ENCODE peak calls at places on chromosome 3, in four cellular contexts. One of them, this sample, is unnamed.
A peak's percentile ranks its signal among the peaks of the same experiment; 100 is the strongest.

GRCh38 chr3:129013491-129013891 is 12.4 kb downstream of the EFCC1 start:
- DNase-seq in mesenchymal stem cell: no peak
- DNase-seq in hepatic stellate cell: peak; percentile 47
- DNase-seq in astrocyte of the spinal cord: no peak
- DNase-seq in this sample: peak; percentile 13

GRCh38 chr3:123344175-123344908 is 104.5 kb downstream of the ADCY5 start:
- DNase-seq in mesenchymal stem cell: peak; percentile 64
- DNase-seq in hepatic stellate cell: peak; percentile 82
- DNase-seq in astrocyte of the spinal cord: peak; percentile 86
- DNase-seq in this sample: peak; percentile 62

GRCh38 chr3:79517766-79518413 is 249.9 kb downstream of the ROBO1 start:
- DNase-seq in mesenchymal stem cell: peak; percentile 30
- DNase-seq in hepatic stellate cell: no peak
- DNase-seq in astrocyte of the spinal cord: peak; percentile 48
- DNase-seq in this sample: peak; percentile 2

GRCh38 chr3:195083659-195084058 is 187.3 kb downstream of the XXYLT1 start:
- DNase-seq in mesenchymal stem cell: no peak
- DNase-seq in hepatic stellate cell: no peak
- DNase-seq in astrocyte of the spinal cord: no peak
- DNase-seq in this sample: no peak

GRCh38 chr3:127853681-127854080 is 31.4 kb upstream of the MGLL start:
- DNase-seq in mesenchymal stem cell: no peak
- DNase-seq in hepatic stellate cell: no peak
- DNase-seq in astrocyte of the spinal cord: no peak
- DNase-seq in this sample: no peak

GRCh38 chr3:39806820-39807219 is 2.6 kb upstream of the MYRIP start:
- DNase-seq in mesenchymal stem cell: no peak
- DNase-seq in hepatic stellate cell: no peak
- DNase-seq in astrocyte of the spinal cord: no peak
- DNase-seq in this sample: no peak

GRCh38 chr3:144556392-144556791 is 584.8 kb downstream of the DIPK2A start:
- DNase-seq in mesenchymal stem cell: peak; percentile 27
- DNase-seq in hepatic stellate cell: no peak
- DNase-seq in astrocyte of the spinal cord: peak; percentile 37
- DNase-seq in this sample: peak; percentile 53

GRCh38 chr3:42733501-42734262 is 31.1 kb upstream of the HHATL start:
- DNase-seq in mesenchymal stem cell: no peak
- DNase-seq in hepatic stellate cell: no peak
- DNase-seq in astrocyte of the spinal cord: no peak
- DNase-seq in this sample: no peak

GRCh38 chr3:126130081-126130855 is 46.3 kb upstream of the SLC41A3 start:
- DNase-seq in mesenchymal stem cell: no peak
- DNase-seq in hepatic stellate cell: no peak
- DNase-seq in astrocyte of the spinal cord: no peak
- DNase-seq in this sample: no peak

GRCh38 chr3:36992806-36993325 is at the start of gene EPM2AIP1:
- DNase-seq in mesenchymal stem cell: peak; percentile 100
- DNase-seq in hepatic stellate cell: peak; percentile 99
- DNase-seq in astrocyte of the spinal cord: no peak
- DNase-seq in this sample: no peak

GRCh38 chr3:157195965-157196364 is 36.0 kb upstream of the CCNL1 start:
- DNase-seq in mesenchymal stem cell: no peak
- DNase-seq in hepatic stellate cell: no peak
- DNase-seq in astrocyte of the spinal cord: no peak
- DNase-seq in this sample: no peak

GRCh38 chr3:185989511-185989910 is 51.7 kb upstream of the TRA2B start:
- DNase-seq in mesenchymal stem cell: no peak
- DNase-seq in hepatic stellate cell: no peak
- DNase-seq in astrocyte of the spinal cord: no peak
- DNase-seq in this sample: peak; percentile 52

GRCh38 chr3:126989316-126990023 is 6.6 kb downstream of the PLXNA1 start:
- DNase-seq in mesenchymal stem cell: no peak
- DNase-seq in hepatic stellate cell: no peak
- DNase-seq in astrocyte of the spinal cord: no peak
- DNase-seq in this sample: no peak

GRCh38 chr3:101381809-101382208 is 61.4 kb upstream of the IMPG2 start:
- DNase-seq in mesenchymal stem cell: peak; percentile 51
- DNase-seq in hepatic stellate cell: peak; percentile 21
- DNase-seq in astrocyte of the spinal cord: peak; percentile 55
- DNase-seq in this sample: peak; percentile 63

GRCh38 chr3:144053121-144053520 is 81.5 kb downstream of the DIPK2A start:
- DNase-seq in mesenchymal stem cell: no peak
- DNase-seq in hepatic stellate cell: peak; percentile 27
- DNase-seq in astrocyte of the spinal cord: peak; percentile 57
- DNase-seq in this sample: peak; percentile 49

GRCh38 chr3:13163848-13164382 is 90.7 kb upstream of the IQSEC1 start:
- DNase-seq in mesenchymal stem cell: no peak
- DNase-seq in hepatic stellate cell: no peak
- DNase-seq in astrocyte of the spinal cord: no peak
- DNase-seq in this sample: no peak

GRCh38 chr3:13647314-13648059 is 98.6 kb downstream of the FBLN2 start:
- DNase-seq in mesenchymal stem cell: peak; percentile 12
- DNase-seq in hepatic stellate cell: peak; percentile 50
- DNase-seq in astrocyte of the spinal cord: peak; percentile 10
- DNase-seq in this sample: no peak

GRCh38 chr3:42711491-42712343 is 9.1 kb upstream of the HHATL start:
- DNase-seq in mesenchymal stem cell: no peak
- DNase-seq in hepatic stellate cell: no peak
- DNase-seq in astrocyte of the spinal cord: no peak
- DNase-seq in this sample: no peak

GRCh38 chr3:110677506-110677905 is 394.1 kb upstream of the NECTIN3 start:
- DNase-seq in mesenchymal stem cell: peak; percentile 47
- DNase-seq in hepatic stellate cell: no peak
- DNase-seq in astrocyte of the spinal cord: peak; percentile 38
- DNase-seq in this sample: peak; percentile 90

This sample was measured in amniotic epithelial cell.